ENCODE peak calls at places on chromosomes 4 and X, in seven cellular contexts. V is germinal center; A is BJ; M is activated T-helper 1 cell treated with anti-CD3 and anti-CD28 coated beads, Interleukin-12 subunit alpha, Interleukin-12 subunit beta, Interleukin-2, Interleukin-4 antibody, amounts not matched to agents 30 ng/mL and 10 ng/mL and 1 ng/mL, durations not matched to agents 14 hours and 24 hours and 36 hours; N is left colon; I is hippocampal formation; Y is SK-N-DZ. T is an unnamed sample.

GRCh38 chr4:7189475-7190277 is 2.7 kb upstream of the SORCS2 start:
- DNase-seq in V (no peak), A (no peak), M (no peak), N (no peak), I (no peak), Y (no peak), T (no peak)

GRCh38 chr4:8771666-8772065 is 100.0 kb downstream of the HMX1 start:
- DNase-seq in V (no peak), A (no peak), M (no peak), N (no peak), I (no peak), Y (no peak), T (no peak)

GRCh38 chrX:77118686-77119085 is 328.5 kb upstream of the FGF16 start:
- DNase-seq in V (no peak), A (no peak), M (no peak), N (no peak), I (no peak), Y (no peak), T (no peak)

GRCh38 chr4:95409750-95410149 is 139.0 kb downstream of the UNC5C start:
- DNase-seq in V (no peak), A (no peak), M (no peak), N (no peak), I (peak; percentile 28), Y (no peak), T (no peak)

GRCh38 chrX:9390121-9390520 is 74.7 kb upstream of the TBL1X start:
- DNase-seq in V (no peak), A (no peak), M (no peak), N (no peak), I (no peak), Y (no peak), T (no peak)

GRCh38 chr4:91031761-91032160 is 904.6 kb downstream of the CCSER1 start:
- DNase-seq in V (no peak), A (no peak), M (no peak), N (no peak), I (no peak), Y (no peak), T (no peak)

GRCh38 chrX:10233696-10234095 is 76.9 kb downstream of the CLCN4 start:
- DNase-seq in V (no peak), A (no peak), M (no peak), N (no peak), I (no peak), Y (no peak), T (no peak)

GRCh38 chrX:10071451-10072163 is 85.2 kb upstream of the CLCN4 start:
- DNase-seq in V (no peak), A (no peak), M (no peak), N (no peak), I (no peak), Y (no peak), T (peak; percentile 49)

T was measured in AG09319.